ENCODE peak calls at places on chromosomes 12 and 14, in eight cellular contexts. One of them, this sample, is unnamed.

GRCh38 chr14:61705017-61705416 is 9.7 kb downstream of the HIF1A start:
- DNase-seq in AG09309: no peak
- DNase-seq in left ventricle myocardium inferior: no peak
- DNase-seq in neural progenitor cell: no peak
- DNase-seq in lower lobe of right lung: no peak
- DNase-seq in activated B cell treated with CpG ODN at 0.5 μM for 24 hours: no peak
- DNase-seq in Calu3: no peak
- DNase-seq in CD4-positive, alpha-beta T cell: no peak
- DNase-seq in this sample: no peak

GRCh38 chr12:70849265-70849960 is 71.1 kb downstream of the PTPRR start:
- DNase-seq in AG09309: no peak
- DNase-seq in left ventricle myocardium inferior: no peak
- DNase-seq in neural progenitor cell: no peak
- DNase-seq in lower lobe of right lung: no peak
- DNase-seq in activated B cell treated with CpG ODN at 0.5 μM for 24 hours: no peak
- DNase-seq in Calu3: no peak
- DNase-seq in CD4-positive, alpha-beta T cell: no peak
- DNase-seq in this sample: no peak

GRCh38 chr14:50347521-50347920 is 35.4 kb downstream of the DMAC2L start:
- DNase-seq in AG09309: no peak
- DNase-seq in left ventricle myocardium inferior: no peak
- DNase-seq in neural progenitor cell: no peak
- DNase-seq in lower lobe of right lung: no peak
- DNase-seq in activated B cell treated with CpG ODN at 0.5 μM for 24 hours: no peak
- DNase-seq in Calu3: no peak
- DNase-seq in CD4-positive, alpha-beta T cell: no peak
- DNase-seq in this sample: no peak

GRCh38 chr14:105034314-105035039 is 13.6 kb upstream of the CDCA4 start:
- DNase-seq in AG09309: no peak
- DNase-seq in left ventricle myocardium inferior: no peak
- DNase-seq in neural progenitor cell: no peak
- DNase-seq in lower lobe of right lung: peak; percentile 63
- DNase-seq in activated B cell treated with CpG ODN at 0.5 μM for 24 hours: no peak
- DNase-seq in Calu3: no peak
- DNase-seq in CD4-positive, alpha-beta T cell: no peak
- DNase-seq in this sample: no peak

GRCh38 chr12:88716240-88716639 is 136.0 kb upstream of the KITLG start:
- DNase-seq in AG09309: no peak
- DNase-seq in left ventricle myocardium inferior: no peak
- DNase-seq in neural progenitor cell: no peak
- DNase-seq in lower lobe of right lung: no peak
- DNase-seq in activated B cell treated with CpG ODN at 0.5 μM for 24 hours: no peak
- DNase-seq in Calu3: no peak
- DNase-seq in CD4-positive, alpha-beta T cell: no peak
- DNase-seq in this sample: no peak

GRCh38 chr12:108340037-108340436 is 926 bp upstream of the CMKLR1 start:
- DNase-seq in AG09309: no peak
- DNase-seq in left ventricle myocardium inferior: no peak
- DNase-seq in neural progenitor cell: no peak
- DNase-seq in lower lobe of right lung: peak; percentile 53
- DNase-seq in activated B cell treated with CpG ODN at 0.5 μM for 24 hours: no peak
- DNase-seq in Calu3: no peak
- DNase-seq in CD4-positive, alpha-beta T cell: no peak
- DNase-seq in this sample: no peak

GRCh38 chr12:99983721-99984258 is 946 bp downstream of the ANKS1B start:
- DNase-seq in AG09309: no peak
- DNase-seq in left ventricle myocardium inferior: no peak
- DNase-seq in neural progenitor cell: no peak
- DNase-seq in lower lobe of right lung: no peak
- DNase-seq in activated B cell treated with CpG ODN at 0.5 μM for 24 hours: no peak
- DNase-seq in Calu3: no peak
- DNase-seq in CD4-positive, alpha-beta T cell: no peak
- DNase-seq in this sample: peak; percentile 30

GRCh38 chr12:87931764-87932163 is 97.4 kb downstream of the C12orf50 start:
- DNase-seq in AG09309: no peak
- DNase-seq in left ventricle myocardium inferior: no peak
- DNase-seq in neural progenitor cell: no peak
- DNase-seq in lower lobe of right lung: no peak
- DNase-seq in activated B cell treated with CpG ODN at 0.5 μM for 24 hours: no peak
- DNase-seq in Calu3: no peak
- DNase-seq in CD4-positive, alpha-beta T cell: no peak
- DNase-seq in this sample: no peak

GRCh38 chr12:57236925-57237652 is 7.6 kb downstream of the SHMT2 start:
- DNase-seq in AG09309: no peak
- DNase-seq in left ventricle myocardium inferior: peak; percentile 74
- DNase-seq in neural progenitor cell: no peak
- DNase-seq in lower lobe of right lung: peak; percentile 24
- DNase-seq in activated B cell treated with CpG ODN at 0.5 μM for 24 hours: no peak
- DNase-seq in Calu3: no peak
- DNase-seq in CD4-positive, alpha-beta T cell: no peak
- DNase-seq in this sample: peak; percentile 10

GRCh38 chr14:82528011-82528410 is 994.4 kb upstream of the SEL1L start:
- DNase-seq in AG09309: no peak
- DNase-seq in left ventricle myocardium inferior: no peak
- DNase-seq in neural progenitor cell: no peak
- DNase-seq in lower lobe of right lung: no peak
- DNase-seq in activated B cell treated with CpG ODN at 0.5 μM for 24 hours: no peak
- DNase-seq in Calu3: no peak
- DNase-seq in CD4-positive, alpha-beta T cell: no peak
- DNase-seq in this sample: no peak

DNA sequence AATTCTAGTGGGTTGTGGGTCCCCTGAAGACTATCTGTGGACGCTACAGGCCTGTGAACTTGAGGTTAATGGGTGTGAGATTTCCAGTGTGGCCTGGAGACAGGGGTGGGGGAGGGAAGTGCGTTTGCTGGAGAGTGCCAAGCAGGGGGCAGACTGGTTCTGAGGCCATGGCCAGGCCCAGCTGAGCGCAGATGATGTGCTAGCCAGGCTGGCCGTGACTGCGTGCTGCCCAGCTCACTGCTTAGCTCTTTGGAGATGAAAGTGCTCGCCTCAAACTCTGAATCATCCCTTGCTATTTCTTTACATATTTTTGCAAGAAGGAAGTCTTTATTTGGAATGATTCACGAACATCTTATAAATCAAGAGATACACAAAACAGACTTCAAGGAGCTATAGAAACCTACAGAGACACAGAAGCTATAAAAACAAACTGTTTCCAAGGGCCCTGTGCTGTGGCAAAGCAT is 75.3 kb upstream of the PLEKHG3 start:
- DNase-seq in AG09309: peak; percentile 87
- DNase-seq in left ventricle myocardium inferior: no peak
- DNase-seq in neural progenitor cell: no peak
- DNase-seq in lower lobe of right lung: no peak
- DNase-seq in activated B cell treated with CpG ODN at 0.5 μM for 24 hours: no peak
- DNase-seq in Calu3: no peak
- DNase-seq in CD4-positive, alpha-beta T cell: no peak
- DNase-seq in this sample: no peak
- TF ChIP-seq CTCF in AG09309: no peak
- TF ChIP-seq CTCF in left ventricle myocardium inferior: no peak
- TF ChIP-seq CTCF in neural progenitor cell: no peak
- TF ChIP-seq CTCF in lower lobe of right lung: no peak
- TF ChIP-seq CTCF in activated B cell treated with CpG ODN at 0.5 μM for 24 hours: no peak
- TF ChIP-seq CTCF in Calu3: no peak
- TF ChIP-seq CTCF in CD4-positive, alpha-beta T cell: no peak
- TF ChIP-seq CTCF in this sample: no peak

GRCh38 chr14:45426685-45427282 is 173.8 kb upstream of the MIS18BP1 start:
- DNase-seq in AG09309: peak; percentile 8
- DNase-seq in left ventricle myocardium inferior: no peak
- DNase-seq in neural progenitor cell: peak; percentile 75
- DNase-seq in lower lobe of right lung: no peak
- DNase-seq in activated B cell treated with CpG ODN at 0.5 μM for 24 hours: no peak
- DNase-seq in Calu3: peak; percentile 6
- DNase-seq in CD4-positive, alpha-beta T cell: no peak
- DNase-seq in this sample: peak; percentile 43
- TF ChIP-seq CTCF in AG09309: peak; percentile 60
- TF ChIP-seq CTCF in left ventricle myocardium inferior: peak; percentile 74
- TF ChIP-seq CTCF in neural progenitor cell: peak; percentile 79
- TF ChIP-seq CTCF in lower lobe of right lung: peak; percentile 62
- TF ChIP-seq CTCF in activated B cell treated with CpG ODN at 0.5 μM for 24 hours: peak; percentile 69
- TF ChIP-seq CTCF in Calu3: peak; percentile 59
- TF ChIP-seq CTCF in CD4-positive, alpha-beta T cell: peak; percentile 50
- TF ChIP-seq CTCF in this sample: peak; percentile 30

DNA sequence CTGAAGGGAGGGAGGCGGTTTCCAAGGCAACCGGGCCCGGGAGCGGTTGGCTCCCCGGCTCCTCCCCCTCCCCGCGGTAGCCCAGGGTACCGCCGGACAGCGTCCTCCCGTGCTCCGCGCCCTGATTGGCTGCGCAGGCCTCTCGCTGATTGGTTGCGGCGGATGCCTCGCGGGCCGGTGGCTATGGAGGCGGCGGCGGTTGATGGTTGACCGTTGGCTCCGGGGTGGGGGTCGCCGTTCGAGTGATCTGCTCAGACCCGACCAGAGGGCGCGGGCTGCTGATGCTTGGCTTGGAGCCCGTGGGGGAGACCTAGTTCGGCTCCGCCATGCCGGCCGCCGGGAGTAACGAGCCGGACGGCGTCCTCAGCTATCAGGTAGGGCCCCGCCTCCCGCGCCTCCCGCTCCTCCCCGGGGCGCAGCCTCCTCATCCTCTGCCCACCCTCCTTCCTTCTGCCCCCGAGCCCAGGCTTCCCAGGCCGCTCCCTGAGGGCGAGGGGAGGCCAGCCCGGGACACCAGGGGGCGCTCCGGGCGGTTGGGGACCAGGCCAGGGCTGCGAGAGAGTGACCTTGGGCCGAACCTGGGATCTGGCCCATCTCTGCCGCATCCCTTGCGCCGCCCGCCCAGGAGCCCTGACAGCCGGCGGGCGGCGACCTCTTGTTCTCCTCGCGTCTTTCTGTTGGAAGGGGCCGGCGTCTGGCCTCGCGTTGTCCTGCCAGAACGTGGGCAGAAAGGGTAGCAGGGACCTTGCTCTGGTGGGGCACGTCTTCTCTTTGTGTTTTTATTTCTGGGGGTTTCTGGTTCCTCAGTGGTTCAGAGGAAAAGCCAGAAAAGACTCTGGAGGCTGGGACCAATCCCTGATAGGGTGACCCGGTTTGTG is at the start of gene SLC4A8:
- DNase-seq in AG09309: peak; percentile 41
- DNase-seq in left ventricle myocardium inferior: peak; percentile 86
- DNase-seq in neural progenitor cell: peak; percentile 100
- DNase-seq in lower lobe of right lung: peak; percentile 88
- DNase-seq in activated B cell treated with CpG ODN at 0.5 μM for 24 hours: peak; percentile 75
- DNase-seq in Calu3: peak; percentile 76
- DNase-seq in CD4-positive, alpha-beta T cell: peak; percentile 52
- DNase-seq in this sample: peak; percentile 93
- TF ChIP-seq CTCF in AG09309: peak; percentile 92
- TF ChIP-seq CTCF in left ventricle myocardium inferior: peak; percentile 75
- TF ChIP-seq CTCF in neural progenitor cell: peak; percentile 83
- TF ChIP-seq CTCF in lower lobe of right lung: peak; percentile 73
- TF ChIP-seq CTCF in activated B cell treated with CpG ODN at 0.5 μM for 24 hours: no peak
- TF ChIP-seq CTCF in Calu3: peak; percentile 77
- TF ChIP-seq CTCF in CD4-positive, alpha-beta T cell: peak; percentile 75
- TF ChIP-seq CTCF in this sample: peak; percentile 80

DNA sequence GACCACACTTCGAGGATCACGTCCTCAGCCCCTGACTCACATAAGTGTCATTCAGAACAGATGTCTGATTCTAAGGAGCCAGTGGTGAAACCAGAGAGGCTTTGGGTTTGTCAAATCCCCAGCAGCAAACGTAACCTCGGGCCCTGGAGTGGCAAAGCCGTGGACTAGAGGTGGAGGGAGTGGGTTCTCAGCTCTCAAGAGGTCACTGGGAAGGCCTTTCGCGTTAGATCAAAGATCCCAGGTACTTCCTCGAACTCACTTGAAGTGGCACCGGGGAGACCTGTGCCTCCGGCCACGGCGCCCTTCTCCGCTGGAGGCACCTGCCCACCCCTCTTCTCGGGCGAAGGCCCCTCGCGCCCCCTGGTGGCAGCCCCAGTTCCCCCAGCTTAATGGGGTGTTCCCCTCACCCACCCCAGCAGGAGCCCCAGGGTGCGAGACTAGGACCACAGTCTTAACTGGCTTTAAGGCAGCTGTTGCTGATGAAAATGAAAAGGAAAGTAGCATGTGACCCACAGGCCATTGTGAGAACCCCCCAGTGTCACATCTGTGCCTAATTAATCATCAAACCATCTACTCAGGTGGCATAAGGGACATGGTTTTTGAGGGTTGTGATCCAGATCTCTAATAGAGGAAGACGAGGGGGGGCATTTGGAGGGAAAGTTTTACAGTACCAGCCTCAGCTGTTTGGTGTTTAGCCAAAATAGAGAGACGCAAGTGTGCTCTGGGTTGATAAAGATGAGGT is 672 bp upstream of the ESR2 start:
- DNase-seq in AG09309: no peak
- DNase-seq in left ventricle myocardium inferior: peak; percentile 68
- DNase-seq in neural progenitor cell: peak; percentile 90
- DNase-seq in lower lobe of right lung: peak; percentile 85
- DNase-seq in activated B cell treated with CpG ODN at 0.5 μM for 24 hours: peak; percentile 92
- DNase-seq in Calu3: peak; percentile 92
- DNase-seq in CD4-positive, alpha-beta T cell: peak; percentile 71
- DNase-seq in this sample: peak; percentile 90
- TF ChIP-seq CTCF in AG09309: peak; percentile 88
- TF ChIP-seq CTCF in left ventricle myocardium inferior: peak; percentile 85
- TF ChIP-seq CTCF in neural progenitor cell: peak; percentile 89
- TF ChIP-seq CTCF in lower lobe of right lung: peak; percentile 77
- TF ChIP-seq CTCF in activated B cell treated with CpG ODN at 0.5 μM for 24 hours: peak; percentile 56
- TF ChIP-seq CTCF in Calu3: peak; percentile 95
- TF ChIP-seq CTCF in CD4-positive, alpha-beta T cell: peak; percentile 73
- TF ChIP-seq CTCF in this sample: peak; percentile 86

DNA sequence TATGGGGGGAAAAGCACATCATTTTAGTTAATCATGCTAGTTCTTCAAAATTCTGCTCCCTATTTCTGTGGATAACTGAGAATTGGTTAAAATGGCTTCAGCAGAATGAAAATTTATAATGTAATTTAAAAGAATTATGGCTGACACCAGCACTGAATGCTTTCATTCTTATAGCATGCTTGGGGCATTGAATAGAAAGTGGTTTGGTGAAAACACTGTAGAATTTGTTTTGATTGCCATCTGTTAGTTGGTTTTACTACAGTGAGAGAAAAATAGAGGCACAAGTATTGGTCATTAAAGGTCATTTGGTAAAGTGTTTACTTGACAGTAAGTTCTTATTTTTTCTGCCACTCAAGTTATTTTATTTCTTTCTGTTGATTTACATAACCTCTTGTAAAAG is 70.8 kb downstream of the PRORP start:
- DNase-seq in AG09309: no peak
- DNase-seq in left ventricle myocardium inferior: no peak
- DNase-seq in neural progenitor cell: no peak
- DNase-seq in lower lobe of right lung: no peak
- DNase-seq in activated B cell treated with CpG ODN at 0.5 μM for 24 hours: no peak
- DNase-seq in Calu3: no peak
- DNase-seq in CD4-positive, alpha-beta T cell: no peak
- DNase-seq in this sample: no peak
- TF ChIP-seq CTCF in AG09309: no peak
- TF ChIP-seq CTCF in left ventricle myocardium inferior: no peak
- TF ChIP-seq CTCF in neural progenitor cell: no peak
- TF ChIP-seq CTCF in lower lobe of right lung: no peak
- TF ChIP-seq CTCF in activated B cell treated with CpG ODN at 0.5 μM for 24 hours: no peak
- TF ChIP-seq CTCF in Calu3: no peak
- TF ChIP-seq CTCF in CD4-positive, alpha-beta T cell: no peak
- TF ChIP-seq CTCF in this sample: no peak

GRCh38 chr12:120136093-120136770 is 19.7 kb upstream of the RAB35 start:
- DNase-seq in AG09309: no peak
- DNase-seq in left ventricle myocardium inferior: no peak
- DNase-seq in neural progenitor cell: no peak
- DNase-seq in lower lobe of right lung: no peak
- DNase-seq in activated B cell treated with CpG ODN at 0.5 μM for 24 hours: no peak
- DNase-seq in Calu3: no peak
- DNase-seq in CD4-positive, alpha-beta T cell: no peak
- DNase-seq in this sample: no peak
- TF ChIP-seq CTCF in AG09309: no peak
- TF ChIP-seq CTCF in left ventricle myocardium inferior: no peak
- TF ChIP-seq CTCF in neural progenitor cell: no peak
- TF ChIP-seq CTCF in lower lobe of right lung: no peak
- TF ChIP-seq CTCF in activated B cell treated with CpG ODN at 0.5 μM for 24 hours: no peak
- TF ChIP-seq CTCF in Calu3: no peak
- TF ChIP-seq CTCF in CD4-positive, alpha-beta T cell: no peak
- TF ChIP-seq CTCF in this sample: no peak

GRCh38 chr14:31286456-31287293 is 79.1 kb upstream of the HECTD1 start:
- DNase-seq in AG09309: no peak
- DNase-seq in left ventricle myocardium inferior: no peak
- DNase-seq in neural progenitor cell: peak; percentile 36
- DNase-seq in lower lobe of right lung: no peak
- DNase-seq in activated B cell treated with CpG ODN at 0.5 μM for 24 hours: no peak
- DNase-seq in Calu3: no peak
- DNase-seq in CD4-positive, alpha-beta T cell: no peak
- DNase-seq in this sample: no peak
- TF ChIP-seq CTCF in AG09309: peak; percentile 48
- TF ChIP-seq CTCF in left ventricle myocardium inferior: peak; percentile 42
- TF ChIP-seq CTCF in neural progenitor cell: peak; percentile 52
- TF ChIP-seq CTCF in lower lobe of right lung: peak; percentile 25
- TF ChIP-seq CTCF in activated B cell treated with CpG ODN at 0.5 μM for 24 hours: no peak
- TF ChIP-seq CTCF in Calu3: peak; percentile 11
- TF ChIP-seq CTCF in CD4-positive, alpha-beta T cell: peak; percentile 16
- TF ChIP-seq CTCF in this sample: no peak